ENCODE peak calls at places on chromosome X, in ten cellular contexts. R, O, B, U, L, J, D, W, Z and I are unnamed samples.

GRCh38 chrX:124994404-124994803 is 325.3 kb upstream of the TEX13C start:
- DNase-seq in R (no peak), O (no peak), B (no peak), U (no peak), L (no peak), J (no peak), D (no peak), W (no peak), Z (no peak), I (no peak)

GRCh38 chrX:8364369-8365141 is 100.1 kb upstream of the VCX3B start:
- DNase-seq in R (no peak), O (no peak), B (no peak), U (no peak), L (no peak), J (no peak), D (no peak), W (peak; percentile 6), Z (no peak), I (peak; percentile 46)

GRCh38 chrX:120617996-120618630 is 11.7 kb downstream of the C1GALT1C1 start:
- DNase-seq in R (no peak), O (no peak), B (no peak), U (no peak), L (no peak), J (no peak), D (no peak), W (no peak), Z (no peak), I (no peak)

GRCh38 chrX:71989768-71990167 is 79.1 kb downstream of the NHSL2 start:
- DNase-seq in R (no peak), O (no peak), B (no peak), U (peak; percentile 56), L (no peak), J (no peak), D (no peak), W (no peak), Z (no peak), I (peak; percentile 90)

GRCh38 chrX:1679238-1679637 is 64.4 kb downstream of the ASMT start:
- DNase-seq in R (no peak), O (no peak), B (no peak), U (no peak), L (no peak), J (no peak), D (no peak), W (no peak), Z (no peak), I (peak; percentile 50)

GRCh38 chrX:154307207-154307606 is 11.6 kb downstream of the TKTL1 start:
- DNase-seq in R (no peak), O (no peak), B (no peak), U (no peak), L (no peak), J (no peak), D (no peak), W (no peak), Z (no peak), I (no peak)

GRCh38 chrX:15567886-15568616 is 32.7 kb downstream of the ACE2 start:
- DNase-seq in R (no peak), O (no peak), B (no peak), U (no peak), L (no peak), J (no peak), D (no peak), W (no peak), Z (no peak), I (no peak)

GRCh38 chrX:31353095-31353494 is 281.3 kb upstream of the FTHL17 start:
- DNase-seq in R (no peak), O (no peak), B (no peak), U (no peak), L (no peak), J (no peak), D (no peak), W (no peak), Z (no peak), I (peak; percentile 43)

GRCh38 chrX:31550169-31550568 is 478.3 kb upstream of the FTHL17 start:
- DNase-seq in R (no peak), O (no peak), B (no peak), U (no peak), L (no peak), J (no peak), D (no peak), W (no peak), Z (no peak), I (no peak)

GRCh38 chrX:15566244-15566643 is 34.5 kb downstream of the ACE2 start:
- DNase-seq in R (no peak), O (no peak), B (no peak), U (no peak), L (no peak), J (no peak), D (no peak), W (no peak), Z (no peak), I (no peak)

GRCh38 chrX:47232803-47233332 is at the start of gene USP11:
- DNase-seq in R (peak; percentile 69), O (no peak), B (peak; percentile 88), U (peak; percentile 80), L (peak; percentile 58), J (peak; percentile 56), D (no peak), W (no peak), Z (peak; percentile 81), I (peak; percentile 46)

GRCh38 chrX:53456254-53456653 is 22.1 kb upstream of the HSD17B10 start:
- DNase-seq in R (no peak), O (no peak), B (no peak), U (no peak), L (no peak), J (no peak), D (no peak), W (no peak), Z (no peak), I (peak; percentile 49)

GRCh38 chrX:10612215-10612614 is 8.2 kb downstream of the MID1 start:
- DNase-seq in R (no peak), O (no peak), B (no peak), U (no peak), L (no peak), J (no peak), D (no peak), W (no peak), Z (no peak), I (peak; percentile 30)
- H3K4me3 ChIP-seq in R (no peak overlapping the region), O (no peak overlapping the region), B (no peak overlapping the region), U (no peak overlapping the region), L (no peak overlapping the region), J (no peak overlapping the region), D (no peak overlapping the region), W (no peak overlapping the region), Z (no peak overlapping the region), I (no peak overlapping the region)

DNA sequence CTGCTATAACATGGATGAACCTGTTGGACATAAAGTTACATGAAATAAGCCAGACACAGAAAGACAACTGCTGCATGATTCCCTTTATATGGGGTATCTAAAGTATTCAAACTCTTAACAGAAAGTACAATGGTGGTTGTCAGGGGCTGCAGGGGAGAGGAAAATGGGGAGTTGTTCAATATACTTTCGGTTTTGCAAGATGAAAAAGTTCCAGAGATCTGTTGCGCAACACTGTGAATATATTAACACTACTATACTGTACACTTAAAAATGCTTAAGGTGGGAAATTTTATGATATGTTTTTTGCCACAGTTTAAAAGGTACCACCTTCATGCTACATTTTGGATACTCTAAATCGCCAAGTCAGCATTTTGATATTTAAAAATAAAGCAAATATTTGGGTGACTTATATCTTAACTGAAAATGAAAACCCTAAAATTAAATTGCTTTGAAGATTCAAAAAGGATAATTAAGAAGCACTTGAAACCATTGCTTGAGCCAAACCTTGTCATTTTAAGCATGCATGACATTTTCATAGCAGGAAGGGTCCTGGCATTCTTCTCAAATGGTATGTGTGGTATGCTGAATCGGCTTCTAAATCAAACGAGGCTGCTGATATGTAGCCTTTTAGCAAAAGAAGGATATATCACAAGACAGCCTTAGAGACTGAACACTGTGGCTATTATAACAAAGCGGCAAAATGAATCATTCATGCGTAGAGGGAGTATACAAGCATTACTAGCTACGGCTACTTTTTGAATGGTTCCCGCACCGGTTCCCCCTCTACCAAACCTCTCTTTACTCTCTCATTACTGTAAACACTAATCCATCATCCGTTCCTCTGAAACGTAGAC is 607.1 kb upstream of the DIPK2B start:
- DNase-seq in R (peak; percentile 32), O (no peak), B (no peak), U (no peak), L (no peak), J (no peak), D (no peak), W (no peak), Z (no peak), I (peak; percentile 67)
- H3K4me3 ChIP-seq in R (peak overlapping the region; percentile 55), O (no peak overlapping the region), B (peak overlapping the region; percentile 35), U (no peak overlapping the region), L (no peak overlapping the region), J (no peak overlapping the region), D (peak overlapping the region; percentile 58), W (no peak overlapping the region), Z (peak overlapping the region; percentile 37), I (peak overlapping the region; percentile 19)

GRCh38 chrX:19912-20571 is 261.1 kb upstream of the PLCXD1 start:
- DNase-seq in R (no peak), O (peak; percentile 82), B (no peak), U (peak; percentile 39), L (no peak), J (no peak), D (no peak), W (no peak), Z (peak; percentile 54), I (peak; percentile 14)
- H3K4me3 ChIP-seq in R (no peak overlapping the region), O (peak overlapping the region; percentile 38), B (peak overlapping the region; percentile 40), U (peak overlapping the region; percentile 39), L (no peak overlapping the region), J (no peak overlapping the region), D (no peak overlapping the region), W (no peak overlapping the region), Z (peak overlapping the region; percentile 38), I (peak overlapping the region; percentile 42)

GRCh38 chrX:41336447-41336846 is 2.5 kb downstream of the DDX3X start:
- DNase-seq in R (no peak), O (no peak), B (no peak), U (no peak), L (no peak), J (no peak), D (no peak), W (no peak), Z (no peak), I (no peak)

GRCh38 chrX:41337140-41337539 is 3.2 kb downstream of the DDX3X start:
- DNase-seq in R (no peak), O (no peak), B (no peak), U (no peak), L (no peak), J (no peak), D (no peak), W (no peak), Z (no peak), I (no peak)

GRCh38 chrX:41339148-41339547 is 5.2 kb downstream of the DDX3X start:
- DNase-seq in R (no peak), O (no peak), B (no peak), U (no peak), L (no peak), J (no peak), D (no peak), W (no peak), Z (no peak), I (no peak)

GRCh38 chrX:41335590-41336331 is 1.8 kb downstream of the DDX3X start:
- DNase-seq in R (no peak), O (no peak), B (no peak), U (no peak), L (no peak), J (no peak), D (no peak), W (no peak), Z (no peak), I (no peak)

DNA sequence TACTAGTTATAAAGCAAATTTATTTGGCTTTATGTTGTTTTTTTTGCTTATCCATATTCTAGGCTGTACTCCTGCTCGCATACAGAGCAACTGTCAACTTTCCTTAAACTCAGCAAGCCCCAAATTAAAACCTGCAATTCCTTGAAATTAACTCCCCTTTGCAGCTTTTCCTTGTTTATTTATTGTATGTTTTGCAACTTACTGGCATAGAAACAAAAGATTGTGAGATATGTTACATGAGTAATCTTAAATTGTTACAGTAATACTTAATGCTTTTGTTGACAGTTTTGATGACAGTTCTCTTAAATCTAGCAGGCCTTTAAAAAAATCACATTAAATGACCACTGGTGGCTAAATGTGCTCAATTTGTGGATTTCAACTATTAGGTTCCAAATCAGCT is 4.5 kb downstream of the DDX3X start:
- DNase-seq in R (no peak), O (no peak), B (no peak), U (no peak), L (no peak), J (no peak), D (no peak), W (no peak), Z (no peak), I (no peak)
- H3K4me3 ChIP-seq in R (no peak overlapping the region), O (no peak overlapping the region), B (no peak overlapping the region), U (peak overlapping the region; percentile 99), L (no peak overlapping the region), J (no peak overlapping the region), D (peak overlapping the region; percentile 91), W (no peak overlapping the region), Z (peak overlapping the region; percentile 25), I (no peak overlapping the region)